ENCODE peak calls at places on chromosome 18, in six cellular contexts. D is GM12891, Z is K562, E is HepG2, U is GM12878, J is H1. R is an unnamed sample.

GRCh38 chr18:68448736-68449135 is 266.2 kb downstream of the TMX3 start:
- DNase-seq in D (no peak), Z (no peak), E (no peak), U (no peak), J (no peak), R (no peak)

GRCh38 chr18:59640721-59641120 is 56.5 kb downstream of the CCBE1 start:
- DNase-seq in D (no peak), Z (no peak), E (no peak), U (no peak), J (no peak), R (no peak)

GRCh38 chr18:44958450-44958849 is 277.8 kb downstream of the SETBP1 start:
- DNase-seq in D (no peak), Z (no peak), E (no peak), U (no peak), J (no peak), R (no peak)

GRCh38 chr18:54119524-54120019 is 104.9 kb downstream of the MBD2 start:
- DNase-seq in D (no peak), Z (peak), E (peak), U (peak), J (peak), R (no peak)

GRCh38 chr18:59428018-59428417 is 69.0 kb upstream of the LMAN1 start:
- DNase-seq in D (no peak), Z (no peak), E (no peak), U (no peak), J (no peak), R (no peak)

GRCh38 chr18:3538456-3538855 is 88.5 kb downstream of the TGIF1 start:
- DNase-seq in D (no peak), Z (no peak), E (no peak), U (no peak), J (no peak), R (no peak)

GRCh38 chr18:74050807-74051206 is 96.8 kb downstream of the FBXO15 start:
- DNase-seq in D (no peak), Z (no peak), E (no peak), U (no peak), J (no peak), R (no peak)

GRCh38 chr18:76573325-76574025 is 78.4 kb upstream of the ZNF516 start:
- DNase-seq in D (no peak), Z (no peak), E (no peak), U (no peak), J (no peak), R (no peak)

GRCh38 chr18:37435150-37435872 is 130.3 kb downstream of the CELF4 start:
- DNase-seq in D (no peak), Z (no peak), E (no peak), U (no peak), J (no peak), R (no peak)

GRCh38 chr18:32072321-32072720 is 19.4 kb upstream of the RNF138 start:
- DNase-seq in D (no peak), Z (peak), E (peak), U (no peak), J (no peak), R (no peak)

GRCh38 chr18:63097198-63097597 is 222.4 kb downstream of the BCL2 start:
- DNase-seq in D (no peak), Z (no peak), E (no peak), U (no peak), J (no peak), R (no peak)

GRCh38 chr18:80022613-80023012 is 11.6 kb upstream of the RBFA start:
- DNase-seq in D (no peak), Z (peak), E (no peak), U (no peak), J (no peak), R (no peak)

GRCh38 chr18:67805261-67805660 is 288.7 kb upstream of the DSEL start:
- DNase-seq in D (no peak), Z (no peak), E (no peak), U (no peak), J (no peak), R (no peak)

GRCh38 chr18:63290456-63291200 is 28.9 kb downstream of the BCL2 start:
- DNase-seq in D (no peak), Z (no peak), E (no peak), U (no peak), J (no peak), R (no peak)

GRCh38 chr18:13915391-13915790 is at the start of gene MC2R:
- DNase-seq in D (no peak), Z (no peak), E (no peak), U (no peak), J (no peak), R (no peak)
- TF ChIP-seq POLR2A in D (no peak), Z (no peak), E (no peak), U (no peak), J (no peak), R (no peak)

GRCh38 chr18:9563326-9563725 is 51.0 kb downstream of the PPP4R1 start:
- DNase-seq in D (no peak), Z (no peak), E (no peak), U (no peak), J (no peak), R (no peak)
- TF ChIP-seq TAF1 in D (no peak), Z (no peak), E (no peak), U (no peak), J (no peak), R (no peak)

GRCh38 chr18:27113358-27113757 is 71.8 kb downstream of the CHST9 start:
- DNase-seq in D (no peak), Z (no peak), E (no peak), U (no peak), J (no peak), R (no peak)

GRCh38 chr18:27110319-27110718 is 74.8 kb downstream of the CHST9 start:
- DNase-seq in D (no peak), Z (no peak), E (no peak), U (no peak), J (no peak), R (no peak)

GRCh38 chr18:27114842-27115241 is 70.3 kb downstream of the CHST9 start:
- DNase-seq in D (no peak), Z (no peak), E (no peak), U (no peak), J (no peak), R (no peak)

GRCh38 chr18:27109403-27109802 is 75.7 kb downstream of the CHST9 start:
- DNase-seq in D (no peak), Z (no peak), E (no peak), U (no peak), J (no peak), R (no peak)

GRCh38 chr18:27108842-27109241 is 76.3 kb downstream of the CHST9 start:
- DNase-seq in D (no peak), Z (no peak), E (no peak), U (no peak), J (no peak), R (no peak)
- TF ChIP-seq POLR2A in D (no peak), Z (no peak), E (no peak), U (no peak), J (no peak), R (no peak)

GRCh38 chr18:36186461-36187137 is 698 bp upstream of the MOCOS start:
- DNase-seq in D (peak), Z (peak), E (peak), U (no peak), J (peak), R (no peak)
- TF ChIP-seq TAF1 in D (no peak), Z (no peak), E (no peak), U (no peak), J (no peak), R (no peak)

GRCh38 chr18:11902522-11903292 is 5.4 kb downstream of the MPPE1 start:
- DNase-seq in D (no peak), Z (no peak), E (no peak), U (no peak), J (no peak), R (no peak)
- TF ChIP-seq POLR2A in D (no peak), Z (no peak), E (no peak), U (no peak), J (no peak), R (no peak)

GRCh38 chr18:1057367-1057766 is 152.7 kb downstream of the ADCYAP1 start:
- DNase-seq in D (no peak), Z (no peak), E (no peak), U (no peak), J (no peak), R (no peak)
- TF ChIP-seq TAF1 in D (no peak), Z (no peak), E (no peak), U (no peak), J (no peak), R (no peak)

GRCh38 chr18:13518382-13518781 is 208.0 kb downstream of the FAM210A start:
- DNase-seq in D (no peak), Z (no peak), E (no peak), U (no peak), J (no peak), R (no peak)

GRCh38 chr18:13522861-13523660 is 203.3 kb downstream of the FAM210A start:
- DNase-seq in D (no peak), Z (no peak), E (no peak), U (no peak), J (no peak), R (no peak)

GRCh38 chr18:13521418-13521817 is 204.9 kb downstream of the FAM210A start:
- DNase-seq in D (no peak), Z (no peak), E (no peak), U (no peak), J (no peak), R (no peak)

GRCh38 chr18:13520741-13521140 is 205.6 kb downstream of the FAM210A start:
- DNase-seq in D (no peak), Z (no peak), E (no peak), U (no peak), J (no peak), R (no peak)

DNA sequence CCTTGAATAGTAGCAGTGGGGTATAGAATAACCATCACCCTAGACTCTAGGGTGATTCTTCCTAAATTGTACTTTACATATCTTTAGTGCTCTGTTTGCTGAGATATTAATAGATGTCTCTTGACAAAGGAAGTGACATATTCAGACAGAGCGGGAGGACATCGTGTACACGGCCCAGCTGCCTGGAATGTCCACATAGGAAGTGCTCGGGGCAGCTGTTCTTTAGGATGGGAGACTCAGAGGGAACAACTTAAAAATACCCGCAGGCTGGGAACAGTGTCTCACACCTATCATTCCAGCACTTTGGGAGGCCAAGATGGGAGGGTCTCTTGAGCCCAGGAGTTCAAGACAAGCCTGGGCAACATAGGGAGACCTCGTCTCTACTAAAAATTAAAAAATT is 206.1 kb downstream of the FAM210A start:
- DNase-seq in D (no peak), Z (no peak), E (no peak), U (no peak), J (no peak), R (no peak)
- TF ChIP-seq POLR2A in D (no peak), Z (no peak), E (no peak), U (no peak), J (no peak), R (no peak)

GRCh38 chr18:55967019-55967418 is 379.0 kb upstream of the TCF4 start:
- DNase-seq in D (no peak), Z (no peak), E (no peak), U (no peak), J (no peak), R (no peak)
- TF ChIP-seq TAF1 in D (no peak), Z (no peak), E (no peak), U (no peak), J (no peak), R (no peak)

DNA sequence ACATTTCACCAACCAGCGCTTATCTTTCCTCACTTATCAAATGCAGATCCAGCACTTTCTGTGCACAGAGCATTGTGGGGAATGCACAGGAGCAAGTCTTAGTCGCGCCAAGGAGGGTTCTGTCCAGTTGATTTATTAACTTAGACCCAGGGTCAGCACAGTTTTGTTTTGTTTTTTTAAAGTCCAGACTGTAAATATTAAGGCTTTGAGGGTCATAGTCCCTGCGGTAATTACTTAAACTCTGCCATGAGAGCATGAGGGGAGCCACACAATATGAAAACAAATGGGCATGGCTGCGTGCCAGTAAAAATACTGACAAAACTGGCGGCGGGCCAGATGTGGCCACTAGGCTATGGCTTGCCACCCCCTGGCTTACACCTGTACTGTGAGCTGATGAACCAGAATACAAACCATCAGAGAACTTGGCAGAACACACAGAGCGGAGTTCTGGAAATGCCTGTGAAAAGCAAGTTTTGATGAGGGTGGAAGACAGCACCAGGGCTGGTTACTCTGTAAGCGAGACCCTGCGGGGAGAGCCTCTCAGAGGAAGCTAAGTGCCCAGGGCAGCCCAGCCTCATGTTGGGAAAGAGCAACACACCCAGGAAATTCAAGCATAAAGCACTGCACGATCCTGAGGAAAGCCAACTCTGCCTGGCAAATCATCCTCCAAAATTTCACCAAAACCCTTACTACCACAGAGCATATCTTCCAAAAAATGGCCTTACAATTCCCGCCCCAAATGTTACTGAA is 43.6 kb downstream of the L3MBTL4 start:
- DNase-seq in D (no peak), Z (no peak), E (peak), U (no peak), J (no peak), R (no peak)
- TF ChIP-seq POLR2A in D (no peak), Z (no peak), E (no peak), U (no peak), J (no peak), R (no peak)